ENCODE peak calls at places on chromosomes 1 and 21, in seven cellular contexts. Z is lower lobe of right lung, H is ovary, Y is Karpas-422, X is AG10803, K is A549, F is IMR-90. G is an unnamed sample.

GRCh38 chr1:178192686-178193085 is 98.8 kb downstream of the RASAL2 start:
- DNase-seq in K (peak), Z (no peak), Y (peak), H (no peak), F (peak), X (peak), G (peak)

GRCh38 chr1:111769517-111770146 is 13.9 kb downstream of the DDX20 start:
- DNase-seq in F (peak), H (peak), K (peak), Z (no peak), Y (peak), X (peak), G (peak)

GRCh38 chr21:23541571-23541970 is 2065.7 kb downstream of the MRPL39 start:
- DNase-seq in X (no peak), Z (no peak), H (no peak), Y (no peak), K (no peak), F (no peak), G (no peak)

GRCh38 chr1:89607888-89608626 is 24.9 kb upstream of the LRRC8C start:
- DNase-seq in Y (no peak), F (peak), K (no peak), Z (no peak), H (no peak), X (no peak), G (no peak)

GRCh38 chr1:160081261-160081936 is at the start of gene KCNJ9:
- DNase-seq in Z (no peak), H (no peak), K (no peak), Y (no peak), X (peak), F (no peak), G (peak)

GRCh38 chr1:64834734-64835133 is 89.9 kb downstream of the RAVER2 start:
- DNase-seq in K (peak), X (peak), Z (no peak), F (peak), Y (no peak), H (no peak), G (peak)

GRCh38 chr1:38046333-38046883 is at the start of gene POU3F1:
- DNase-seq in K (no peak), Z (no peak), H (no peak), Y (no peak), F (no peak), X (no peak), G (no peak)

GRCh38 chr21:41316641-41317392 is at the start of gene FAM3B:
- DNase-seq in F (no peak), H (no peak), Y (no peak), X (no peak), Z (peak), K (no peak), G (no peak)

GRCh38 chr1:20194770-20195463 is 8.6 kb upstream of the PLA2G2C start:
- DNase-seq in X (peak), Z (peak), F (peak), H (peak), K (peak), Y (peak), G (peak)

GRCh38 chr1:231376875-231377549 is 38.9 kb downstream of the SPRTN start:
- DNase-seq in X (no peak), K (no peak), H (no peak), Z (no peak), Y (no peak), F (no peak), G (no peak)

GRCh38 chr1:34292472-34292871 is 115.8 kb downstream of the C1orf94 start:
- DNase-seq in K (no peak), F (no peak), X (no peak), Z (no peak), Y (peak), H (no peak), G (no peak)

GRCh38 chr1:175628548-175629317 is 114.7 kb downstream of the TNR start:
- DNase-seq in X (no peak), Z (no peak), F (no peak), K (no peak), Y (no peak), H (no peak), G (no peak)

GRCh38 chr1:209863766-209864485 is 36.2 kb downstream of the UTP25 start:
- DNase-seq in X (no peak), F (no peak), H (no peak), Y (no peak), K (no peak), Z (no peak), G (no peak)

GRCh38 chr1:64574301-64574700 is 104.4 kb downstream of the CACHD1 start:
- DNase-seq in F (peak), X (no peak), Z (no peak), H (no peak), K (no peak), Y (no peak), G (peak)

GRCh38 chr1:100868364-100868995 is 26.2 kb downstream of the EXTL2 start:
- DNase-seq in Y (peak), F (peak), Z (no peak), H (no peak), K (peak), X (peak), G (peak)

GRCh38 chr1:60428161-60428560 is 354.6 kb upstream of the C1orf87 start:
- DNase-seq in Y (no peak), F (no peak), X (no peak), K (no peak), H (no peak), Z (no peak), G (no peak)

GRCh38 chr1:1670866-1671265 is 12.1 kb upstream of the CDK11B start:
- DNase-seq in Y (no peak), K (no peak), F (no peak), H (no peak), X (no peak), Z (peak), G (no peak)

GRCh38 chr1:169604781-169605560 is 18.7 kb upstream of the F5 start:
- DNase-seq in F (no peak), H (no peak), X (no peak), Y (no peak), Z (peak), K (no peak), G (no peak)

GRCh38 chr1:54027848-54028247 is 9.9 kb upstream of the LDLRAD1 start:
- DNase-seq in F (no peak), X (no peak), Y (no peak), K (no peak), Z (no peak), H (no peak), G (no peak)

GRCh38 chr21:44800103-44800502 is 1.5 kb downstream of the UBE2G2 start:
- DNase-seq in F (peak), Y (no peak), X (peak), K (peak), Z (no peak), H (no peak), G (no peak)

GRCh38 chr1:117686907-117687306 is 81.1 kb downstream of the TENT5C start:
- DNase-seq in Z (no peak), Y (no peak), F (peak), X (peak), H (peak), K (peak), G (peak)

DNA sequence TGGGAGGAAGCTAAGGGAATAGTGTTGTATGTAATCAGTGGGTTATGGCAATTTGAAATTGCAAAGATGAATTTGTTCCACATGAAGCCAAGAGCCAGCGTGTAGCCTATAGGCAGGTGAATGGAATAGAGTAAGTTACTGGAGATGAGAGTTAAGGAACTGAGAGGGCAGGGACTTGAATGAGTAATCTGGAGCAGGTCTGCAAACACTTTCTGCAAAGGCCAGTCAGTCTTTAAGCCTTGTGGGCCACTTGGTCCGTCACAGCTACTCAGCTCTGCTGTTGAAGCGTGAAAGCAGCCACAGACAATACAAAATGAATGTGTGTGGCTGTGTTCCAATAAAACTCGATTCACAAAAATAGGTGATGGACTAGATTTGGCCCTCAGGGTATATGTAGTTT is 29.2 kb downstream of the SZT2 start:
- DNase-seq in X (no peak), Y (no peak), Z (no peak), F (no peak), K (no peak), H (no peak), G (no peak)
- H3K4me3 ChIP-seq in X (no peak), Y (no peak), Z (no peak), F (no peak), K (no peak), H (no peak), G (no peak)

GRCh38 chr1:94820918-94821317 is 761 bp downstream of the SLC44A3 start:
- DNase-seq in K (no peak), H (no peak), F (no peak), Z (no peak), Y (peak), X (no peak), G (no peak)

GRCh38 chr1:94821636-94822305 is 1.6 kb downstream of the SLC44A3 start:
- DNase-seq in F (no peak), X (no peak), K (no peak), Y (no peak), Z (no peak), H (no peak), G (no peak)

GRCh38 chr1:94819584-94819944 is 593 bp upstream of the SLC44A3 start:
- DNase-seq in F (no peak), K (no peak), Z (no peak), Y (peak), X (no peak), H (no peak), G (no peak)

GRCh38 chr1:94817697-94818096 is 2.5 kb upstream of the SLC44A3 start:
- DNase-seq in X (no peak), K (no peak), Z (no peak), H (no peak), Y (no peak), F (no peak), G (no peak)

GRCh38 chr1:94819945-94820746 is at the start of gene SLC44A3:
- DNase-seq in Y (peak), F (peak), Z (peak), H (peak), K (peak), X (peak), G (peak)
- H3K4me3 ChIP-seq in Y (no peak), F (peak), Z (peak), H (peak), K (peak), X (peak), G (peak)

DNA sequence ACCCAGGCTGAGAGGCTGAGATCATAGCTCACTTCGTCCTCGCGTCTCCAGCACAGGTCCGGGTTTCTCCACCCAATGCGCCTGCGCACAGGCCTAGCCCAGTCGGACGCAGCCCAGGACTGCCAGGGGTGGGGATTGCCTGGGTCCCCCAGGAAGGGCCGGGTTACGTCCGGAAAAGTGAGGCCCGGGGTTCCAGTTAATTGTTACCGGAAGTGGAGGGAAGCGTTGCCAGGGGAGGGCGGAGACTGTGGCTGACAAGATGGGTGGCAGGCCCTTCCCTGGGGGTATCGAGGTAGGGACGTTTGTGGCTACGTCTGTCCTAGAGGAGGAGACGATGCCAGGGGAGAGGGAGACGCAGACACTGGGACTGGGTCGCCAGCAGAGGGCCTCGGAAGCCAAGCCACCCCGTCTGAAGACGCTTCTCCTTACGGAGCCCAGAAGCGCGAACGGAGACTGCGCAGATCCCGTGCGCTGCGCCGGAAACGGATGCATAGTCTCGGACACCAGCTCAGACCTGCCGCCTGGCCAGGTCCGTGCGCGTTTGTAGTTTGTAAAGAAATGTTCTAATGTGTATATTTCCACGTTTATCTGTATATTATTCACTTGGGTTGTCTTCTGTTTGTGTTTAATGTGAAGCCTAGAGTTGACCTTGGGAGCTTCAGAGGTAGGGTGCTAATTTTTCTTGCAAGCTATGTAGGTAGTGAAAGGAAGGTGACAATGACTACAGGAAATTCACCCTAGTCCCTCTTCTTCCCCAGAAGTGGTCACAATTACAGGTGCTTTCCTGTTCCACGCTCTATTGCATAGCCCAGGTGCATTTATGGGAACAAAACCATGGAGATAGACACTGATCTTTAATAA is 7.3 kb downstream of the RSRP1 start:
- DNase-seq in K (peak), Y (peak), F (peak), H (peak), Z (peak), X (peak), G (peak)
- H3K4me3 ChIP-seq in K (peak), Y (peak), F (peak), H (peak), Z (peak), X (peak), G (peak)

GRCh38 chr1:70220517-70221240 is 501 bp upstream of the SRSF11 start:
- DNase-seq in H (no peak), K (no peak), F (no peak), X (no peak), Y (no peak), Z (no peak), G (no peak)
- H3K4me3 ChIP-seq in H (peak), K (peak), F (peak), X (peak), Y (peak), Z (peak), G (peak)